ENCODE peak calls at places on chromosome 1, in five cellular contexts. One of them, this sample, is unnamed.

GRCh38 chr1:27954186-27954585 is 5.6 kb upstream of the XKR8 start:
- DNase-seq in DMS153: no peak
- DNase-seq in GM12864: no peak
- DNase-seq in stimulated activated CD4-positive, alpha-beta T cell treated with anti-CD3 and anti-CD28 coated beads, Interleukin-4, amount 100 ng/mL, for 24 hours: no peak
- DNase-seq in cardiac muscle cell: no peak
- DNase-seq in this sample: no peak

GRCh38 chr1:78606274-78606673 is 14.0 kb upstream of the IFI44L start:
- DNase-seq in DMS153: no peak
- DNase-seq in GM12864: no peak
- DNase-seq in stimulated activated CD4-positive, alpha-beta T cell treated with anti-CD3 and anti-CD28 coated beads, Interleukin-4, amount 100 ng/mL, for 24 hours: no peak
- DNase-seq in cardiac muscle cell: peak
- DNase-seq in this sample: no peak

GRCh38 chr1:6471086-6471841 is 5.3 kb upstream of the TNFRSF25 start:
- DNase-seq in DMS153: no peak
- DNase-seq in GM12864: no peak
- DNase-seq in stimulated activated CD4-positive, alpha-beta T cell treated with anti-CD3 and anti-CD28 coated beads, Interleukin-4, amount 100 ng/mL, for 24 hours: no peak
- DNase-seq in cardiac muscle cell: no peak
- DNase-seq in this sample: no peak

GRCh38 chr1:77825356-77825709 is 45.9 kb downstream of the MIGA1 start:
- DNase-seq in DMS153: peak
- DNase-seq in GM12864: peak
- DNase-seq in stimulated activated CD4-positive, alpha-beta T cell treated with anti-CD3 and anti-CD28 coated beads, Interleukin-4, amount 100 ng/mL, for 24 hours: no peak
- DNase-seq in cardiac muscle cell: peak
- DNase-seq in this sample: peak

GRCh38 chr1:2468041-2468472 is 8.0 kb upstream of the PLCH2 start:
- DNase-seq in DMS153: no peak
- DNase-seq in GM12864: no peak
- DNase-seq in stimulated activated CD4-positive, alpha-beta T cell treated with anti-CD3 and anti-CD28 coated beads, Interleukin-4, amount 100 ng/mL, for 24 hours: peak
- DNase-seq in cardiac muscle cell: peak
- DNase-seq in this sample: no peak

GRCh38 chr1:175089319-175089718 is 21.7 kb downstream of the TNN start:
- DNase-seq in DMS153: peak
- DNase-seq in GM12864: no peak
- DNase-seq in stimulated activated CD4-positive, alpha-beta T cell treated with anti-CD3 and anti-CD28 coated beads, Interleukin-4, amount 100 ng/mL, for 24 hours: no peak
- DNase-seq in cardiac muscle cell: no peak
- DNase-seq in this sample: no peak

GRCh38 chr1:47752048-47752451 is 245.1 kb downstream of the TRABD2B start:
- DNase-seq in DMS153: no peak
- DNase-seq in GM12864: no peak
- DNase-seq in stimulated activated CD4-positive, alpha-beta T cell treated with anti-CD3 and anti-CD28 coated beads, Interleukin-4, amount 100 ng/mL, for 24 hours: no peak
- DNase-seq in cardiac muscle cell: peak
- DNase-seq in this sample: peak

GRCh38 chr1:22471078-22471477 is 19.4 kb downstream of the ZBTB40 start:
- DNase-seq in DMS153: no peak
- DNase-seq in GM12864: no peak
- DNase-seq in stimulated activated CD4-positive, alpha-beta T cell treated with anti-CD3 and anti-CD28 coated beads, Interleukin-4, amount 100 ng/mL, for 24 hours: no peak
- DNase-seq in cardiac muscle cell: peak
- DNase-seq in this sample: peak

GRCh38 chr1:39395357-39395831 is 96.0 kb upstream of the BMP8A start:
- DNase-seq in DMS153: peak
- DNase-seq in GM12864: no peak
- DNase-seq in stimulated activated CD4-positive, alpha-beta T cell treated with anti-CD3 and anti-CD28 coated beads, Interleukin-4, amount 100 ng/mL, for 24 hours: no peak
- DNase-seq in cardiac muscle cell: peak
- DNase-seq in this sample: no peak

GRCh38 chr1:78472851-78473496 is 17.8 kb upstream of the PTGFR start:
- DNase-seq in DMS153: no peak
- DNase-seq in GM12864: no peak
- DNase-seq in stimulated activated CD4-positive, alpha-beta T cell treated with anti-CD3 and anti-CD28 coated beads, Interleukin-4, amount 100 ng/mL, for 24 hours: no peak
- DNase-seq in cardiac muscle cell: no peak
- DNase-seq in this sample: no peak

GRCh38 chr1:39082140-39082799 is 56.1 kb downstream of the NDUFS5 start:
- DNase-seq in DMS153: no peak
- DNase-seq in GM12864: no peak
- DNase-seq in stimulated activated CD4-positive, alpha-beta T cell treated with anti-CD3 and anti-CD28 coated beads, Interleukin-4, amount 100 ng/mL, for 24 hours: no peak
- DNase-seq in cardiac muscle cell: no peak
- DNase-seq in this sample: no peak

GRCh38 chr1:2148691-2149090 is 45.9 kb downstream of the FAAP20 start:
- DNase-seq in DMS153: no peak
- DNase-seq in GM12864: no peak
- DNase-seq in stimulated activated CD4-positive, alpha-beta T cell treated with anti-CD3 and anti-CD28 coated beads, Interleukin-4, amount 100 ng/mL, for 24 hours: peak
- DNase-seq in cardiac muscle cell: no peak
- DNase-seq in this sample: no peak

GRCh38 chr1:206739411-206740076 is 31.0 kb upstream of the IL19 start:
- DNase-seq in DMS153: no peak
- DNase-seq in GM12864: peak
- DNase-seq in stimulated activated CD4-positive, alpha-beta T cell treated with anti-CD3 and anti-CD28 coated beads, Interleukin-4, amount 100 ng/mL, for 24 hours: peak
- DNase-seq in cardiac muscle cell: no peak
- DNase-seq in this sample: no peak

GRCh38 chr1:221166162-221166500 is 286.9 kb downstream of the HLX start:
- DNase-seq in DMS153: no peak
- DNase-seq in GM12864: no peak
- DNase-seq in stimulated activated CD4-positive, alpha-beta T cell treated with anti-CD3 and anti-CD28 coated beads, Interleukin-4, amount 100 ng/mL, for 24 hours: no peak
- DNase-seq in cardiac muscle cell: no peak
- DNase-seq in this sample: no peak

GRCh38 chr1:121518726-121519041 is 333.9 kb downstream of the SRGAP2C start:
- DNase-seq in DMS153: no peak
- DNase-seq in GM12864: no peak
- DNase-seq in stimulated activated CD4-positive, alpha-beta T cell treated with anti-CD3 and anti-CD28 coated beads, Interleukin-4, amount 100 ng/mL, for 24 hours: no peak
- DNase-seq in cardiac muscle cell: no peak
- DNase-seq in this sample: no peak

GRCh38 chr1:229142496-229142895 is 128.4 kb upstream of the RAB4A start:
- DNase-seq in DMS153: no peak
- DNase-seq in GM12864: no peak
- DNase-seq in stimulated activated CD4-positive, alpha-beta T cell treated with anti-CD3 and anti-CD28 coated beads, Interleukin-4, amount 100 ng/mL, for 24 hours: no peak
- DNase-seq in cardiac muscle cell: no peak
- DNase-seq in this sample: no peak

GRCh38 chr1:85374160-85374559 is 90.8 kb downstream of the DDAH1 start:
- DNase-seq in DMS153: no peak
- DNase-seq in GM12864: no peak
- DNase-seq in stimulated activated CD4-positive, alpha-beta T cell treated with anti-CD3 and anti-CD28 coated beads, Interleukin-4, amount 100 ng/mL, for 24 hours: no peak
- DNase-seq in cardiac muscle cell: peak
- DNase-seq in this sample: no peak

GRCh38 chr1:15304708-15305326 is 57.8 kb downstream of the FHAD1 start:
- DNase-seq in DMS153: peak
- DNase-seq in GM12864: no peak
- DNase-seq in stimulated activated CD4-positive, alpha-beta T cell treated with anti-CD3 and anti-CD28 coated beads, Interleukin-4, amount 100 ng/mL, for 24 hours: peak
- DNase-seq in cardiac muscle cell: peak
- DNase-seq in this sample: peak

GRCh38 chr1:151799179-151800022 is 5.8 kb downstream of the LINGO4 start:
- DNase-seq in DMS153: no peak
- DNase-seq in GM12864: no peak
- DNase-seq in stimulated activated CD4-positive, alpha-beta T cell treated with anti-CD3 and anti-CD28 coated beads, Interleukin-4, amount 100 ng/mL, for 24 hours: no peak
- DNase-seq in cardiac muscle cell: no peak
- DNase-seq in this sample: no peak

GRCh38 chr1:232327296-232327695 is 302.6 kb downstream of the SIPA1L2 start:
- DNase-seq in DMS153: no peak
- DNase-seq in GM12864: no peak
- DNase-seq in stimulated activated CD4-positive, alpha-beta T cell treated with anti-CD3 and anti-CD28 coated beads, Interleukin-4, amount 100 ng/mL, for 24 hours: no peak
- DNase-seq in cardiac muscle cell: no peak
- DNase-seq in this sample: no peak

GRCh38 chr1:203083463-203083921 is 2.3 kb downstream of the MYOG start:
- DNase-seq in DMS153: no peak
- DNase-seq in GM12864: no peak
- DNase-seq in stimulated activated CD4-positive, alpha-beta T cell treated with anti-CD3 and anti-CD28 coated beads, Interleukin-4, amount 100 ng/mL, for 24 hours: no peak
- DNase-seq in cardiac muscle cell: no peak
- DNase-seq in this sample: no peak

GRCh38 chr1:45974541-45975269 is 157.7 kb downstream of the PIK3R3 start:
- DNase-seq in DMS153: peak
- DNase-seq in GM12864: no peak
- DNase-seq in stimulated activated CD4-positive, alpha-beta T cell treated with anti-CD3 and anti-CD28 coated beads, Interleukin-4, amount 100 ng/mL, for 24 hours: no peak
- DNase-seq in cardiac muscle cell: no peak
- DNase-seq in this sample: no peak

GRCh38 chr1:200856716-200857352 is 15.9 kb upstream of the GPR25 start:
- DNase-seq in DMS153: no peak
- DNase-seq in GM12864: no peak
- DNase-seq in stimulated activated CD4-positive, alpha-beta T cell treated with anti-CD3 and anti-CD28 coated beads, Interleukin-4, amount 100 ng/mL, for 24 hours: no peak
- DNase-seq in cardiac muscle cell: peak
- DNase-seq in this sample: no peak

GRCh38 chr1:99133759-99134158 is 129.1 kb upstream of the PLPPR5 start:
- DNase-seq in DMS153: no peak
- DNase-seq in GM12864: no peak
- DNase-seq in stimulated activated CD4-positive, alpha-beta T cell treated with anti-CD3 and anti-CD28 coated beads, Interleukin-4, amount 100 ng/mL, for 24 hours: no peak
- DNase-seq in cardiac muscle cell: no peak
- DNase-seq in this sample: no peak

GRCh38 chr1:234240680-234241079 is 132.6 kb upstream of the COA6 start:
- DNase-seq in DMS153: no peak
- DNase-seq in GM12864: no peak
- DNase-seq in stimulated activated CD4-positive, alpha-beta T cell treated with anti-CD3 and anti-CD28 coated beads, Interleukin-4, amount 100 ng/mL, for 24 hours: no peak
- DNase-seq in cardiac muscle cell: no peak
- DNase-seq in this sample: no peak

GRCh38 chr1:117318456-117318855 is 48.8 kb upstream of the MAN1A2 start:
- DNase-seq in DMS153: no peak
- DNase-seq in GM12864: no peak
- DNase-seq in stimulated activated CD4-positive, alpha-beta T cell treated with anti-CD3 and anti-CD28 coated beads, Interleukin-4, amount 100 ng/mL, for 24 hours: no peak
- DNase-seq in cardiac muscle cell: no peak
- DNase-seq in this sample: no peak

GRCh38 chr1:39679821-39680220 is 7.9 kb upstream of the NT5C1A start:
- DNase-seq in DMS153: no peak
- DNase-seq in GM12864: no peak
- DNase-seq in stimulated activated CD4-positive, alpha-beta T cell treated with anti-CD3 and anti-CD28 coated beads, Interleukin-4, amount 100 ng/mL, for 24 hours: no peak
- DNase-seq in cardiac muscle cell: no peak
- DNase-seq in this sample: no peak

GRCh38 chr1:230713915-230714764 is at the start of gene AGT:
- DNase-seq in DMS153: no peak
- DNase-seq in GM12864: no peak
- DNase-seq in stimulated activated CD4-positive, alpha-beta T cell treated with anti-CD3 and anti-CD28 coated beads, Interleukin-4, amount 100 ng/mL, for 24 hours: no peak
- DNase-seq in cardiac muscle cell: peak
- DNase-seq in this sample: peak

GRCh38 chr1:208598021-208598420 is 353.8 kb upstream of the PLXNA2 start:
- DNase-seq in DMS153: no peak
- DNase-seq in GM12864: no peak
- DNase-seq in stimulated activated CD4-positive, alpha-beta T cell treated with anti-CD3 and anti-CD28 coated beads, Interleukin-4, amount 100 ng/mL, for 24 hours: no peak
- DNase-seq in cardiac muscle cell: no peak
- DNase-seq in this sample: peak

GRCh38 chr1:201022824-201023516 is 544 bp downstream of the KIF21B start:
- DNase-seq in DMS153: no peak
- DNase-seq in GM12864: no peak
- DNase-seq in stimulated activated CD4-positive, alpha-beta T cell treated with anti-CD3 and anti-CD28 coated beads, Interleukin-4, amount 100 ng/mL, for 24 hours: peak
- DNase-seq in cardiac muscle cell: no peak
- DNase-seq in this sample: no peak

GRCh38 chr1:21184266-21184665 is 7.6 kb upstream of the EIF4G3 start:
- DNase-seq in DMS153: no peak
- DNase-seq in GM12864: no peak
- DNase-seq in stimulated activated CD4-positive, alpha-beta T cell treated with anti-CD3 and anti-CD28 coated beads, Interleukin-4, amount 100 ng/mL, for 24 hours: no peak
- DNase-seq in cardiac muscle cell: no peak
- DNase-seq in this sample: no peak

GRCh38 chr1:32448773-32449456 is 16.0 kb upstream of the ZBTB8B start:
- DNase-seq in DMS153: peak
- DNase-seq in GM12864: no peak
- DNase-seq in stimulated activated CD4-positive, alpha-beta T cell treated with anti-CD3 and anti-CD28 coated beads, Interleukin-4, amount 100 ng/mL, for 24 hours: no peak
- DNase-seq in cardiac muscle cell: peak
- DNase-seq in this sample: peak

GRCh38 chr1:50879137-50879536 is 80.9 kb downstream of the FAF1 start:
- DNase-seq in DMS153: no peak
- DNase-seq in GM12864: no peak
- DNase-seq in stimulated activated CD4-positive, alpha-beta T cell treated with anti-CD3 and anti-CD28 coated beads, Interleukin-4, amount 100 ng/mL, for 24 hours: no peak
- DNase-seq in cardiac muscle cell: no peak
- DNase-seq in this sample: no peak

GRCh38 chr1:107171378-107171777 is 30.5 kb downstream of the NTNG1 start:
- DNase-seq in DMS153: no peak
- DNase-seq in GM12864: no peak
- DNase-seq in stimulated activated CD4-positive, alpha-beta T cell treated with anti-CD3 and anti-CD28 coated beads, Interleukin-4, amount 100 ng/mL, for 24 hours: no peak
- DNase-seq in cardiac muscle cell: no peak
- DNase-seq in this sample: peak

GRCh38 chr1:210262167-210262896 is 29.7 kb downstream of the SERTAD4 start:
- DNase-seq in DMS153: no peak
- DNase-seq in GM12864: no peak
- DNase-seq in stimulated activated CD4-positive, alpha-beta T cell treated with anti-CD3 and anti-CD28 coated beads, Interleukin-4, amount 100 ng/mL, for 24 hours: no peak
- DNase-seq in cardiac muscle cell: peak
- DNase-seq in this sample: no peak

GRCh38 chr1:7250826-7251800 is 465.9 kb downstream of the CAMTA1 start:
- DNase-seq in DMS153: no peak
- DNase-seq in GM12864: no peak
- DNase-seq in stimulated activated CD4-positive, alpha-beta T cell treated with anti-CD3 and anti-CD28 coated beads, Interleukin-4, amount 100 ng/mL, for 24 hours: no peak
- DNase-seq in cardiac muscle cell: no peak
- DNase-seq in this sample: no peak

GRCh38 chr1:167095368-167095767 is 1.5 kb downstream of the STYXL2 start:
- DNase-seq in DMS153: no peak
- DNase-seq in GM12864: no peak
- DNase-seq in stimulated activated CD4-positive, alpha-beta T cell treated with anti-CD3 and anti-CD28 coated beads, Interleukin-4, amount 100 ng/mL, for 24 hours: no peak
- DNase-seq in cardiac muscle cell: peak
- DNase-seq in this sample: peak

GRCh38 chr1:171664976-171665375 is 12.5 kb upstream of the MYOC start:
- DNase-seq in DMS153: no peak
- DNase-seq in GM12864: no peak
- DNase-seq in stimulated activated CD4-positive, alpha-beta T cell treated with anti-CD3 and anti-CD28 coated beads, Interleukin-4, amount 100 ng/mL, for 24 hours: no peak
- DNase-seq in cardiac muscle cell: no peak
- DNase-seq in this sample: no peak

This sample was measured in cerebellar cortex.